ENCODE peak calls at places on chromosomes 12 and 14, in nine cellular contexts. O is Karpas-422, H is keratinocyte, I is HepG2, B is H9, Y is endothelial cell of umbilical vein, F is adipocyte, Z is IMR-90, V is mesendoderm. D is an unnamed sample.
A peak's percentile ranks its signal among the peaks of the same experiment; 100 is the strongest.

GRCh38 chr12:6570264-6570887 is 2.3 kb upstream of the NOP2 start:
- DNase-seq in I (peak; percentile 63), Y (peak; percentile 39), V (peak; percentile 83), B (peak; percentile 90), H (no peak), Z (no peak), O (peak; percentile 79), F (peak; percentile 41), D (no peak)

GRCh38 chr12:94271351-94271750 is 123.0 kb downstream of the PLXNC1 start:
- DNase-seq in F (no peak), B (no peak), H (no peak), Y (no peak), O (no peak), Z (no peak), I (no peak), V (no peak), D (no peak)

GRCh38 chr14:106491851-106492250 is 965.5 kb downstream of the TMEM121 start:
- DNase-seq in I (no peak), V (peak; percentile 5), Z (no peak), F (no peak), Y (no peak), B (no peak), H (no peak), O (peak; percentile 76), D (no peak)

GRCh38 chr14:96349286-96350075 is 13.7 kb downstream of the ATG2B start:
- DNase-seq in Y (no peak), H (no peak), V (peak; percentile 76), F (no peak), I (no peak), B (peak; percentile 64), O (no peak), Z (no peak), D (no peak)

GRCh38 chr12:79331870-79332269 is 358.9 kb downstream of the PAWR start:
- DNase-seq in V (no peak), I (no peak), O (no peak), F (peak; percentile 55), Y (no peak), Z (peak; percentile 26), H (no peak), B (no peak), D (no peak)

GRCh38 chr12:104378427-104378826 is 74.9 kb downstream of the EID3 start:
- DNase-seq in H (no peak), Y (no peak), O (no peak), B (no peak), F (no peak), V (no peak), Z (no peak), I (no peak), D (no peak)

GRCh38 chr12:6434205-6435180 is 10.3 kb upstream of the CD27 start:
- DNase-seq in O (peak; percentile 82), F (no peak), I (no peak), Y (no peak), Z (no peak), B (no peak), H (no peak), V (no peak), D (peak; percentile 35)

GRCh38 chr12:71469235-71469873 is 29.8 kb downstream of the LGR5 start:
- DNase-seq in O (no peak), Y (no peak), Z (peak; percentile 69), I (peak; percentile 55), H (no peak), B (peak; percentile 54), F (peak; percentile 41), V (peak; percentile 70), D (peak; percentile 37)

GRCh38 chr12:75887979-75888378 is 143.6 kb downstream of the PHLDA1 start:
- DNase-seq in V (no peak), Z (no peak), H (no peak), F (no peak), I (no peak), B (no peak), Y (no peak), O (no peak), D (no peak)

GRCh38 chr14:20886091-20886490 is 5.1 kb upstream of the RNASE3 start:
- DNase-seq in F (no peak), Y (no peak), I (no peak), Z (no peak), B (no peak), O (no peak), V (no peak), H (no peak), D (no peak)

GRCh38 chr14:71555654-71556559 is 376.3 kb upstream of the RGS6 start:
- DNase-seq in H (no peak), Y (peak; percentile 16), V (no peak), I (peak; percentile 4), O (no peak), Z (peak; percentile 43), F (no peak), B (no peak), D (no peak)

GRCh38 chr12:116497051-116497529 is 62.1 kb upstream of the MAP1LC3B2 start:
- DNase-seq in F (no peak), H (no peak), Z (no peak), I (no peak), O (no peak), V (no peak), B (no peak), Y (no peak), D (no peak)

DNA sequence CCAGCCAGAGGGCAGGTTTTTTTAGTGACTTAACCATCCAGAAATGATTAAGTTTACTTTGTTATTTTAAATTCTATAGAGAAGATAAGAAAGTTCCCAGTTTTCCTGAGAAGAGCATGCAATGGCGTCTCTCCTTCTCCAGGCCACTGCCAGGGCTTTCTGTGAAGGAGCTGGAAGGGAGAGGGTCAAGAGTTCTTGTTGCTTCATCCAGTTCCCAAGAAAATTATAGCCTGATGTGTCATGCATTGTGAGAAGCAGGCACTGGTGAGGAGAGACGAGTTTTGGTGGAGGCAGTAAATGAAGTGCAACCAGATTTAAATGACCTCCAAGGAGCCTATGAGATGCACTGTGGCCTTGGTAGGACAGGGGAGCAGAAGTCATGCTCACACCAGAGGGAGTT is 14.2 kb downstream of the ELK3 start:
- DNase-seq in H (no peak), B (no peak), O (no peak), V (no peak), Y (peak; percentile 75), Z (peak; percentile 86), F (peak; percentile 77), I (no peak), D (no peak)
- H3K9ac ChIP-seq in H (no peak overlapping the region), B (no peak overlapping the region), O (no peak overlapping the region), V (no peak overlapping the region), Y (peak overlapping the region; percentile 62), Z (no peak overlapping the region), F (no peak overlapping the region), I (no peak overlapping the region), D (no peak overlapping the region)

DNA sequence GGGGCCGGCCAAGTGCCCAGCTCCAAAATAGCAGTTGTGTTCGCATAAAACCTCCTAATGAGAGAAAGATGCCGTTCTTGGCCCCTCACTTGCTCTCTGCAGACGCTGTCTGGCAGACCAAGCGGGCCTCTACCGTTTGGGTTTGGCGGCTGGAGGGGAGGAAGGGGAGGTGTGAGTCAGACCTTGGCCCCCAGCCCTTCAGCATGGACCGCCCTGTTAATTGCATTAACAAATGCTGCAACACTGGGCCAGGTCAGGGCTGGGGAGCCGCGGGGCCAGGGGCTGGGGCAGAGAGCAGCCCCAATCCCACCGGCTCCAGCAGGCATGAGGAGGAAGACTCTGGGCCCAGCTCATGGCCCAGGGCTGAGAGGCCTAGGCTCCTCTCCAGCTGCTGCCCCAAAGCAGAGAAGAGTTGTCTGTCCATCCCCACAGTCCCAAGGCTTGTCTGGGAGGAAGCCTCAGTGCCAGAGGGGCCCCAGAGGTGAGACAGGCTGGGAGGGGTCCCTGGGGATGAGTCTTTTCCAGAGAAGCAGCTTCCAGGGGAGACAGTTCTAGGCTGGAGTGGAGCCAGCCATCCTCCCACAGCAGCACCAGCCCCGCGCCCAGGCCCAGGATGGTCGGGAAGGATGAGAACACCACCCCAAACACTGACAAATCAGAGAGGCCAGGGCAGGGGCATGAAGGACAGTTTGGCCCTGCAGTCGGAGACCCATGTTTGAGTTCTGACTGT is 16.9 kb downstream of the LTBP2 start:
- DNase-seq in F (peak; percentile 83), B (no peak), V (no peak), Z (peak; percentile 73), Y (peak; percentile 77), I (no peak), O (no peak), H (no peak), D (no peak)
- H3K4me1 ChIP-seq in F (peaks cover 74% of the 10 kb centered on the region), B (no peaks in the 10 kb centered on the region), V (no peaks in the 10 kb centered on the region), Z (peaks cover 60% of the 10 kb centered on the region), Y (peaks cover 29% of the 10 kb centered on the region), I (peaks cover 33% of the 10 kb centered on the region), O (peaks cover 5% of the 10 kb centered on the region), H (peaks cover 23% of the 10 kb centered on the region), D (peaks cover 21% of the 10 kb centered on the region)

DNA sequence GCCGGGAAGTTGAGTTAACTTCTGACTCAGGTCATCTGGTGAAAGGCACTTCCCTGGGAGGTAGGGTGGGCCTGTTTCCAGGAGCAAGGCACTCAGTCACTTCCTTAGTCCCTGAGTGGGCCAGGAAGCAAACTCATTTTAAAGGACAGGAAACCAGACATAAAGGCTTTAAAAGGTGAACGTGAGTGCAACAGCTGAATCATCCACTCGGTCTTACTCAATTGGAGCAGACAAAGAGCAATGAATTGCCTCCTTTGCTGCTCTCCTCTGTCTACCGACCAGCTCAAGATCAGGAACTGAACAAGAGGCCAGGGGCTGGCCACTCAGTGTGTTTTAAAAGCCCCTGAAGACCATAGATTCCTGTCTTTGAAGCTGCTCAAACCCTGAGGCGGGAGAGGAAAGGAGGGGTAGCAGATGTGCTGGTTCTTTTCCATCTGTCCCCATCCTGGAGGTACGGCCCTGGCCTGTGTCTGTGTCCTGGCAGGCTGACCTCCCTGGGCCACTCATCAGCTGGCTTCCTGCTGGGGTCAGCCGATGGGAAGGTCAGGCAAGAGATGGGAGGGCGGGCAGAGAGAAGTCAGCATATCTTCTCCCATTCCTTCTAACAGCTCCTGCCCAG is 148.9 kb downstream of the PPM1H start:
- DNase-seq in Y (peak; percentile 97), I (no peak), V (no peak), F (peak; percentile 73), H (peak; percentile 92), Z (peak; percentile 93), O (no peak), B (no peak), D (peak; percentile 83)
- H3K9ac ChIP-seq in Y (peak overlapping the region; percentile 84), I (no peak overlapping the region), V (peak overlapping the region; percentile 17), F (peak overlapping the region; percentile 22), H (peak overlapping the region; percentile 16), Z (peak overlapping the region; percentile 16), O (no peak overlapping the region), B (no peak overlapping the region), D (no peak overlapping the region)

GRCh38 chr12:122087431-122088180 is 9.1 kb downstream of the MLXIP start:
- DNase-seq in V (no peak), Z (no peak), H (no peak), F (no peak), B (no peak), O (no peak), I (no peak), Y (no peak), D (no peak)

GRCh38 chr12:122089080-122089479 is 10.5 kb downstream of the MLXIP start:
- DNase-seq in H (no peak), B (no peak), I (no peak), O (no peak), Y (no peak), F (no peak), Z (no peak), V (no peak), D (no peak)

GRCh38 chr12:122093098-122093883 is 14.7 kb downstream of the MLXIP start:
- DNase-seq in B (no peak), F (no peak), I (no peak), O (peak; percentile 31), Z (no peak), Y (no peak), V (no peak), H (no peak), D (no peak)

GRCh38 chr12:122088181-122088810 is 9.7 kb downstream of the MLXIP start:
- DNase-seq in F (no peak), B (no peak), O (no peak), H (no peak), V (no peak), Z (no peak), Y (no peak), I (no peak), D (no peak)

GRCh38 chr12:122090759-122091535 is 12.4 kb downstream of the MLXIP start:
- DNase-seq in Y (no peak), H (no peak), Z (peak; percentile 99), F (no peak), B (no peak), V (no peak), O (peak; percentile 38), I (no peak), D (no peak)
- H3K4me1 ChIP-seq in Y (peaks cover 10% of the 10 kb centered on the region), H (peaks cover 27% of the 10 kb centered on the region), Z (peaks cover 37% of the 10 kb centered on the region), F (peaks cover 48% of the 10 kb centered on the region), B (peaks cover 2% of the 10 kb centered on the region), V (no peaks in the 10 kb centered on the region), O (peaks cover 21% of the 10 kb centered on the region), I (peaks cover 26% of the 10 kb centered on the region), D (peaks cover 46% of the 10 kb centered on the region)